ENCODE peak calls at places on chromosomes 12 and 14, in five cellular contexts. X, D, I, J and O are unnamed samples.

GRCh38 chr12:123519151-123520001 is 14.1 kb downstream of the RILPL1 start:
- DNase-seq in X (peak), J (no peak), I (no peak), D (peak), O (peak)

GRCh38 chr14:32457213-32457920 is 128.3 kb downstream of the AKAP6 start:
- DNase-seq in D (peak), X (peak), I (no peak), J (no peak), O (no peak)

GRCh38 chr12:131751335-131751734 is 40.4 kb downstream of the SFSWAP start:
- DNase-seq in I (no peak), D (no peak), J (no peak), X (no peak), O (no peak)

GRCh38 chr12:26520869-26521268 is 312.1 kb downstream of the ITPR2 start:
- DNase-seq in J (no peak), D (no peak), I (no peak), X (no peak), O (no peak)

GRCh38 chr14:103495854-103496253 is 26.8 kb downstream of the CKB start:
- DNase-seq in I (no peak), D (no peak), X (no peak), J (no peak), O (peak)

GRCh38 chr12:109714913-109715244 is 1.3 kb downstream of the FAM222A start:
- DNase-seq in I (no peak), D (no peak), J (no peak), X (no peak), O (no peak)

GRCh38 chr12:108811411-108812185 is 45.8 kb downstream of the SSH1 start:
- DNase-seq in I (no peak), D (no peak), J (no peak), X (no peak), O (no peak)

GRCh38 chr12:43988838-43989560 is 153.1 kb downstream of the TMEM117 start:
- DNase-seq in I (no peak), J (no peak), D (no peak), X (peak), O (no peak)

GRCh38 chr12:69341328-69341727 is 6.9 kb upstream of the LYZ start:
- DNase-seq in I (no peak), J (no peak), X (no peak), D (no peak), O (no peak)

GRCh38 chr12:14974633-14975032 is 1.8 kb downstream of the PDE6H start:
- DNase-seq in J (no peak), D (no peak), X (no peak), I (no peak), O (no peak)

GRCh38 chr12:12563529-12563928 is 866 bp upstream of the DUSP16 start:
- DNase-seq in I (no peak), D (peak), J (no peak), X (peak), O (no peak)

GRCh38 chr12:22018860-22019259 is 27.2 kb upstream of the CMAS start:
- DNase-seq in X (peak), I (no peak), J (no peak), D (no peak), O (no peak)

GRCh38 chr14:83291716-83292115 is 1758.1 kb upstream of the SEL1L start:
- DNase-seq in J (no peak), X (peak), I (no peak), D (peak), O (no peak)

DNA sequence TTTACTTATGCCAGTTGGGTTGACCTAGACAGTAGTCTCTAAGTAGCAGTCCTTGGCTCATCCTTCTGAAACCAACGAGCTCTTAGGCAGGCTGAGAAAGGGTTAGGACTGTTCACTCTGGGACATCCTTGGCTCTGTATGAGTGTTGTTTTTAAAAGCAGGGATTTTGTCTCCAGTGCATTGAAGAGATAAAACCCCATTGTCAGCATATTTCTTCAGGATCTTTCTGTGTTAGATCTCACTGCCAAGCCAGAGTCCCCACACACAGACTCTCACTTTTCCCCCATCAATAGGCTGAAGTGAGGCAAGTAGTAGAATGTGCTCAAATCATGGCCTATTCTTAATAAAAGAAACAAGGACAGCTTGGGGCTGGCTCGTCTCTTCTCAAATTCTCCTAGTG is 123.4 kb upstream of the HIF1A start:
- DNase-seq in J (no peak), X (no peak), I (no peak), D (no peak), O (no peak)
- H3K4me3 ChIP-seq in J (no peak), X (no peak), I (no peak), D (no peak), O (no peak)

DNA sequence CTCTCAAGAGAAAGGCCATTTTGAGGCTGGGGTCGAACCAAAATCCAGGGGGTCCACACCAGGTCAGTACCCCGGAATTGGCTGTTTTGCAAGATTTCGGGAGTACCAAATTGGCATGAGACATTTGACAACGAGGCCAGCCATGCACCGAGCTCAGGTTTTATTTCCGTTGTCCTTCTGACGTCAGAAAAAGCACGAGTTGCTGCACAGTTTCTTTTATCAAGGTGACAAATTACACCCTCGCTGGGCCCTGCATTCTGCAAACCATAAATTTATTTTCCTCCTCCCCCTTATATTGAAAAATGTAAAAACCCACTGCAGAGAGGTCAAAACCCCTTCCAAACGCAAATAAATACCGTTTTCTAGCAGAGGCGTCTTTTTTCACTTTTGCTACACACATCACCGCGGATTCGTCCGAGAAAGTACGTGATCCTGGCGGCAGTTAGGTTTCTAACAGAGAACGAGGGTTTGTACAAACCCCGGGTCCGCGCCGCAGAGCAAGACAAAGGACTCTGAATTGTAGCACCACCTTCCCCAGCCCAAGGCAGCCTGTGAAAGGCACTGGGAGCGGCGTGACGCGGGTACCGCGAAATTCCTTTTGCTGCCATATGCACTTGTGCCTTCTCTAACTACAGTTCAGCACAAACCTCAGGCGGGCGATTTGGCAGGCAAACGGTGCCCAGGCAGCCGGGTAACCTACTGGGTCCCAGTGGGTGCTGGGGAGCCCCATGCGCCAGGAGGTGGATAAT is 1.8 kb downstream of the SLC38A1 start:
- DNase-seq in X (peak), I (peak), J (peak), D (peak), O (peak)
- H2BK120ac ChIP-seq in X (peak), I (peak), J (no peak), D (peak), O (peak)

GRCh38 chr14:68924392-68925158 is 54.5 kb downstream of the ACTN1 start:
- DNase-seq in I (no peak), X (no peak), J (no peak), D (peak), O (peak)
- H3K4ac ChIP-seq in I (no peak), X (peak), J (no peak), D (no peak), O (no peak)

DNA sequence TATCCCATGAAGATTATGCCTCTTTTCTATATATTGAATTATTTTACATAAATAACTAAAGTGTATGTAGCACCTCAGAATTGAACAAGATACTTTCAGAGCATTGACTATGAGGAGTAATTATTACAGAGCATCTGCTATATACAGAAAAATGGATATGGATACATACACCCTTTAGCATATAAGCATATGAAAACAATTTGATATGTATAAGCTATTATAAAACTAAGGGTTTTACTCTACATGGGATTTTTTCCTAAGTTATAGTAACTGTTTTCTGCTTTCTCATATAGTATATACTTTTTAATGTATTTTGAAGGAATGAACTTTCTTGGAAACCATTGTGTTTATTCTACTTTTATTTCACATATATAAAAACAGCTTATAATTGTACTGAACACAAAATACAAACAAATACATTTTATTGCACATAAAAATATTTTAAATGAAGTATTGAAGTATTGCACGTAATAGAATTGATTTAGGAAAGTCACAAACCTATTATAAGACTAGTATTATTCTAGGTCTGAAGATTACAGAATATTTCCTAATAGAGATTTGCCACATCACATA is 8.5 kb downstream of the CD69 start:
- DNase-seq in I (no peak), X (no peak), J (no peak), D (no peak), O (no peak)
- H3K4me3 ChIP-seq in I (no peak), X (no peak), J (no peak), D (no peak), O (no peak)

GRCh38 chr12:47777741-47778558 is 4.9 kb downstream of the SLC48A1 start:
- DNase-seq in I (no peak), X (no peak), J (no peak), D (no peak), O (peak)

GRCh38 chr12:47778842-47779241 is 5.8 kb downstream of the SLC48A1 start:
- DNase-seq in D (no peak), J (no peak), I (no peak), X (no peak), O (no peak)

GRCh38 chr12:47776471-47777143 is 3.6 kb downstream of the SLC48A1 start:
- DNase-seq in D (peak), X (peak), I (no peak), J (no peak), O (no peak)

GRCh38 chr12:47775100-47775911 is 2.3 kb downstream of the SLC48A1 start:
- DNase-seq in J (no peak), I (no peak), X (no peak), D (peak), O (no peak)

DNA sequence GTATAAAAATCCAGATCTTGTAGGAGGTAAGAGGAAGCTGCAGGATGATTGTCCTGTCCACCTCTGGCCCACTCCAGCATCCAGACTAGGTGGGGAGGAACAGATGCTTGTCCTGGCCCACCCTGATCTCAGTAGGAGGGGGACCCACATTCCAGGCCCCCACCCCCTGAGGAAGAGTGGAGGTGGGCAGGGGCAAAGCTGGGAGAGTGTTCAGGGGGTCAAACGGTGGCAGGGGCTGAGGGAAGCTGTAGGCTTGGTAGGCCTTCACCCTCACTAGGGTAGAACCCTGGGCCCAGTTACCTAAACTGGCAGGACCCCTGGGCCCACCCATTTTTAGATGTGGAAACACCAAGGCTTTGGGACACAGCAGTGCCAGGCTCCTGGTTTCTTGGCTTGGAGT is 4.1 kb downstream of the SLC48A1 start:
- DNase-seq in I (no peak), J (no peak), D (no peak), X (no peak), O (no peak)
- H2BK120ac ChIP-seq in I (no peak), J (no peak), D (peak), X (peak), O (no peak)

GRCh38 chr14:24115451-24116110 is 832 bp upstream of the NRL start:
- DNase-seq in J (no peak), X (no peak), I (no peak), D (no peak), O (no peak)
- H3K4ac ChIP-seq in J (no peak), X (peak), I (no peak), D (no peak), O (no peak)

GRCh38 chr12:52903285-52903854 is 1.5 kb downstream of the KRT8 start:
- DNase-seq in X (peak), J (peak), D (peak), I (peak), O (peak)
- H3K4me3 ChIP-seq in X (peak), J (peak), D (peak), I (peak), O (peak)

GRCh38 chr12:97921957-97922722 is 459.5 kb downstream of the RMST start:
- DNase-seq in J (no peak), X (no peak), D (peak), I (no peak), O (no peak)
- H2BK120ac ChIP-seq in J (no peak), X (no peak), D (no peak), I (no peak), O (no peak)

GRCh38 chr12:50865266-50865665 is 22.5 kb downstream of the TMPRSS12 start:
- DNase-seq in X (no peak), I (no peak), D (no peak), J (no peak), O (no peak)
- H3K4ac ChIP-seq in X (no peak), I (no peak), D (no peak), J (no peak), O (no peak)